ENCODE peak calls at places on chromosomes 6 and 20, in six cellular contexts. One of them, this sample, is unnamed.

GRCh38 chr20:11274137-11274536 is 600.3 kb upstream of the JAG1 start:
- DNase-seq in PC-3: peak
- DNase-seq in OCI-LY7: peak
- DNase-seq in CD4-positive, alpha-beta T cell: no peak
- DNase-seq in esophagus muscularis mucosa: no peak
- DNase-seq in transverse colon: no peak
- DNase-seq in this sample: peak

GRCh38 chr6:52642381-52642780 is 28.5 kb upstream of the TMEM14A start:
- DNase-seq in CD4-positive, alpha-beta T cell: no peak
- DNase-seq in PC-3: no peak
- DNase-seq in esophagus muscularis mucosa: no peak
- DNase-seq in OCI-LY7: no peak
- DNase-seq in transverse colon: no peak
- DNase-seq in this sample: no peak

GRCh38 chr6:137832110-137832509 is 34.9 kb upstream of the TNFAIP3 start:
- DNase-seq in transverse colon: no peak
- DNase-seq in PC-3: peak
- DNase-seq in CD4-positive, alpha-beta T cell: no peak
- DNase-seq in OCI-LY7: no peak
- DNase-seq in esophagus muscularis mucosa: no peak
- DNase-seq in this sample: peak

GRCh38 chr20:39048000-39048696 is 86.0 kb downstream of the DHX35 start:
- DNase-seq in OCI-LY7: peak
- DNase-seq in PC-3: peak
- DNase-seq in esophagus muscularis mucosa: no peak
- DNase-seq in transverse colon: peak
- DNase-seq in CD4-positive, alpha-beta T cell: peak
- DNase-seq in this sample: peak

GRCh38 chr6:161482517-161482903 is 208.6 kb upstream of the AGPAT4 start:
- DNase-seq in PC-3: no peak
- DNase-seq in CD4-positive, alpha-beta T cell: no peak
- DNase-seq in transverse colon: no peak
- DNase-seq in esophagus muscularis mucosa: no peak
- DNase-seq in OCI-LY7: no peak
- DNase-seq in this sample: no peak

GRCh38 chr6:168216741-168217140 is 102.8 kb downstream of the DACT2 start:
- DNase-seq in CD4-positive, alpha-beta T cell: no peak
- DNase-seq in transverse colon: no peak
- DNase-seq in esophagus muscularis mucosa: no peak
- DNase-seq in OCI-LY7: no peak
- DNase-seq in PC-3: no peak
- DNase-seq in this sample: no peak

GRCh38 chr6:134740473-134741192 is 209.3 kb downstream of the ALDH8A1 start:
- DNase-seq in esophagus muscularis mucosa: no peak
- DNase-seq in PC-3: no peak
- DNase-seq in CD4-positive, alpha-beta T cell: no peak
- DNase-seq in OCI-LY7: no peak
- DNase-seq in transverse colon: no peak
- DNase-seq in this sample: peak

GRCh38 chr6:38703949-38704348 is 1.0 kb upstream of the GLO1 start:
- DNase-seq in esophagus muscularis mucosa: no peak
- DNase-seq in PC-3: no peak
- DNase-seq in CD4-positive, alpha-beta T cell: no peak
- DNase-seq in OCI-LY7: no peak
- DNase-seq in transverse colon: no peak
- DNase-seq in this sample: no peak

GRCh38 chr20:38112249-38112942 is 52.7 kb downstream of the TGM2 start:
- DNase-seq in transverse colon: no peak
- DNase-seq in OCI-LY7: no peak
- DNase-seq in esophagus muscularis mucosa: peak
- DNase-seq in CD4-positive, alpha-beta T cell: no peak
- DNase-seq in PC-3: no peak
- DNase-seq in this sample: no peak

GRCh38 chr6:3789018-3789895 is 37.7 kb upstream of the PXDC1 start:
- DNase-seq in CD4-positive, alpha-beta T cell: no peak
- DNase-seq in transverse colon: no peak
- DNase-seq in OCI-LY7: no peak
- DNase-seq in PC-3: peak
- DNase-seq in esophagus muscularis mucosa: no peak
- DNase-seq in this sample: peak

GRCh38 chr20:1569417-1569861 is 11.9 kb upstream of the SIRPD start:
- DNase-seq in transverse colon: no peak
- DNase-seq in CD4-positive, alpha-beta T cell: no peak
- DNase-seq in PC-3: peak
- DNase-seq in OCI-LY7: no peak
- DNase-seq in esophagus muscularis mucosa: no peak
- DNase-seq in this sample: peak

GRCh38 chr6:155121699-155122098 is 126.6 kb downstream of the TIAM2 start:
- DNase-seq in transverse colon: no peak
- DNase-seq in PC-3: no peak
- DNase-seq in esophagus muscularis mucosa: no peak
- DNase-seq in CD4-positive, alpha-beta T cell: no peak
- DNase-seq in OCI-LY7: no peak
- DNase-seq in this sample: no peak

GRCh38 chr6:163186527-163186926 is 228.0 kb upstream of the QKI start:
- DNase-seq in esophagus muscularis mucosa: peak
- DNase-seq in OCI-LY7: no peak
- DNase-seq in PC-3: no peak
- DNase-seq in CD4-positive, alpha-beta T cell: no peak
- DNase-seq in transverse colon: no peak
- DNase-seq in this sample: no peak

GRCh38 chr20:59016795-59017492 is 2.3 kb upstream of the TUBB1 start:
- DNase-seq in esophagus muscularis mucosa: no peak
- DNase-seq in CD4-positive, alpha-beta T cell: no peak
- DNase-seq in OCI-LY7: peak
- DNase-seq in transverse colon: no peak
- DNase-seq in PC-3: peak
- DNase-seq in this sample: peak

GRCh38 chr6:79158856-79159516 is 75.5 kb downstream of the HMGN3 start:
- DNase-seq in OCI-LY7: no peak
- DNase-seq in PC-3: peak
- DNase-seq in CD4-positive, alpha-beta T cell: no peak
- DNase-seq in esophagus muscularis mucosa: no peak
- DNase-seq in transverse colon: no peak
- DNase-seq in this sample: no peak

GRCh38 chr6:125753218-125753936 is 3.9 kb downstream of the HEY2 start:
- DNase-seq in OCI-LY7: peak
- DNase-seq in esophagus muscularis mucosa: no peak
- DNase-seq in transverse colon: no peak
- DNase-seq in PC-3: peak
- DNase-seq in CD4-positive, alpha-beta T cell: no peak
- DNase-seq in this sample: no peak

GRCh38 chr6:109807881-109808280 is 116.8 kb downstream of the FIG4 start:
- DNase-seq in esophagus muscularis mucosa: no peak
- DNase-seq in CD4-positive, alpha-beta T cell: no peak
- DNase-seq in transverse colon: no peak
- DNase-seq in PC-3: no peak
- DNase-seq in OCI-LY7: no peak
- DNase-seq in this sample: no peak

GRCh38 chr6:36177166-36177565 is 19.4 kb upstream of the BRPF3 start:
- DNase-seq in PC-3: no peak
- DNase-seq in esophagus muscularis mucosa: no peak
- DNase-seq in transverse colon: no peak
- DNase-seq in CD4-positive, alpha-beta T cell: no peak
- DNase-seq in OCI-LY7: no peak
- DNase-seq in this sample: no peak

GRCh38 chr6:129432738-129433137 is 277.2 kb downstream of the ARHGAP18 start:
- DNase-seq in PC-3: peak
- DNase-seq in transverse colon: no peak
- DNase-seq in CD4-positive, alpha-beta T cell: no peak
- DNase-seq in OCI-LY7: no peak
- DNase-seq in esophagus muscularis mucosa: no peak
- DNase-seq in this sample: peak

GRCh38 chr20:5316188-5317158 is at the start of gene PROKR2:
- DNase-seq in CD4-positive, alpha-beta T cell: no peak
- DNase-seq in OCI-LY7: no peak
- DNase-seq in esophagus muscularis mucosa: peak
- DNase-seq in PC-3: no peak
- DNase-seq in transverse colon: no peak
- DNase-seq in this sample: no peak

GRCh38 chr20:37773260-37773825 is 79.5 kb downstream of the CTNNBL1 start:
- DNase-seq in transverse colon: no peak
- DNase-seq in OCI-LY7: no peak
- DNase-seq in esophagus muscularis mucosa: peak
- DNase-seq in CD4-positive, alpha-beta T cell: no peak
- DNase-seq in PC-3: no peak
- DNase-seq in this sample: no peak

GRCh38 chr20:57468523-57469417 is 56.2 kb downstream of the CTCFL start:
- DNase-seq in PC-3: no peak
- DNase-seq in esophagus muscularis mucosa: no peak
- DNase-seq in OCI-LY7: peak
- DNase-seq in transverse colon: no peak
- DNase-seq in CD4-positive, alpha-beta T cell: no peak
- DNase-seq in this sample: no peak

GRCh38 chr20:57467742-57468141 is 57.2 kb downstream of the CTCFL start:
- DNase-seq in transverse colon: no peak
- DNase-seq in PC-3: no peak
- DNase-seq in OCI-LY7: no peak
- DNase-seq in CD4-positive, alpha-beta T cell: no peak
- DNase-seq in esophagus muscularis mucosa: no peak
- DNase-seq in this sample: no peak

GRCh38 chr20:57465486-57465885 is 59.5 kb downstream of the CTCFL start:
- DNase-seq in transverse colon: no peak
- DNase-seq in CD4-positive, alpha-beta T cell: no peak
- DNase-seq in esophagus muscularis mucosa: no peak
- DNase-seq in PC-3: no peak
- DNase-seq in OCI-LY7: no peak
- DNase-seq in this sample: no peak

GRCh38 chr20:57464642-57465211 is 60.2 kb downstream of the CTCFL start:
- DNase-seq in OCI-LY7: peak
- DNase-seq in CD4-positive, alpha-beta T cell: no peak
- DNase-seq in PC-3: peak
- DNase-seq in esophagus muscularis mucosa: no peak
- DNase-seq in transverse colon: no peak
- DNase-seq in this sample: peak

GRCh38 chr20:57465943-57466342 is 59.0 kb downstream of the CTCFL start:
- DNase-seq in OCI-LY7: peak
- DNase-seq in CD4-positive, alpha-beta T cell: no peak
- DNase-seq in esophagus muscularis mucosa: no peak
- DNase-seq in PC-3: no peak
- DNase-seq in transverse colon: no peak
- DNase-seq in this sample: no peak
- TF ChIP-seq CTCF in OCI-LY7: peak
- TF ChIP-seq CTCF in CD4-positive, alpha-beta T cell: no peak
- TF ChIP-seq CTCF in esophagus muscularis mucosa: no peak
- TF ChIP-seq CTCF in PC-3: peak
- TF ChIP-seq CTCF in transverse colon: no peak
- TF ChIP-seq CTCF in this sample: no peak

DNA sequence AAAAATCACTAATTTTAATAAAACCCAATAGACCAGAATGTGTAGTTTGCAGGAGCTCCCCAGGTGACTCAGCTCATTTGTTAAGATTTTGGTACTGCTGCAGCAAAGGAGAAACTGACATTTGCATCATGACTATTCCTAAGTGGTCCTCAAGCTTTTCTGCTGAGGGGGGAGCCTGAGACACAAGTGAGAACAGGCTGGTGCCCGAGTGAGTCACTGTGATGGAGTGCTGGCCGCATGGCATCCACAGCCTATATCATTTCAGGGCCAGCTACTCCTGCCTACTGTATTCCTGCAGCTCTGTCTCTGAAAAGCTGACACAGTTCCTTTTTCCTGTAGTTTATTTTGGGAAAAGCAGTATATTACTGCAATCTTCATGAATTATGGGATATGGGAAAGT is 113.7 kb upstream of the ENPP5 start:
- DNase-seq in transverse colon: no peak
- DNase-seq in PC-3: no peak
- DNase-seq in esophagus muscularis mucosa: peak
- DNase-seq in OCI-LY7: no peak
- DNase-seq in CD4-positive, alpha-beta T cell: no peak
- DNase-seq in this sample: no peak
- H3K27ac ChIP-seq in transverse colon: no peak
- H3K27ac ChIP-seq in PC-3: no peak
- H3K27ac ChIP-seq in esophagus muscularis mucosa: no peak
- H3K27ac ChIP-seq in OCI-LY7: no peak
- H3K27ac ChIP-seq in CD4-positive, alpha-beta T cell: no peak
- H3K27ac ChIP-seq in this sample: no peak

DNA sequence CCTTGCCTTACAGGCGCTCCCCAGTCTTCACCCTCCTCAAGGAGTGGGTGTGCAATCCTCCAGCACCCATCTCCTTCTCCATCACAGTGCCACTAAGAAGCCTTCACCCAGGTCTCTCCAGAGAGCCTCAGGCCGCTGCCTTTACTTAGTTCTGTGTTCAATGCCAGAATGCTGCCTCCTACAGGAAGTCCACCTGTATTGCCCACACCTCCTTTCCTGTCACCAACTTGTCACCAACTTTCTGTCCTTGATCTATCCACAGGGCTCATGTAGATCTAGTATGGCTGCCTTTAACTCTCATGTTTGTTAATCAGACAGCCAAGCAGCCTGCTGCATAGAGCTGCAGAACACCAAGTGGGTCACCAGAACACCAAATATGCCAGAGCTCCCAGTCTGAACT is 546 bp upstream of the LST1 start:
- DNase-seq in PC-3: peak
- DNase-seq in CD4-positive, alpha-beta T cell: peak
- DNase-seq in transverse colon: no peak
- DNase-seq in OCI-LY7: peak
- DNase-seq in esophagus muscularis mucosa: no peak
- DNase-seq in this sample: no peak
- TF ChIP-seq CTCF in PC-3: peak
- TF ChIP-seq CTCF in CD4-positive, alpha-beta T cell: peak
- TF ChIP-seq CTCF in transverse colon: no peak
- TF ChIP-seq CTCF in OCI-LY7: peak
- TF ChIP-seq CTCF in esophagus muscularis mucosa: no peak
- TF ChIP-seq CTCF in this sample: no peak

GRCh38 chr6:139108378-139108777 is 26.5 kb upstream of the HECA start:
- DNase-seq in esophagus muscularis mucosa: no peak
- DNase-seq in transverse colon: no peak
- DNase-seq in CD4-positive, alpha-beta T cell: no peak
- DNase-seq in PC-3: no peak
- DNase-seq in OCI-LY7: no peak
- DNase-seq in this sample: no peak

GRCh38 chr6:139109558-139109957 is 25.3 kb upstream of the HECA start:
- DNase-seq in transverse colon: no peak
- DNase-seq in PC-3: peak
- DNase-seq in OCI-LY7: peak
- DNase-seq in esophagus muscularis mucosa: no peak
- DNase-seq in CD4-positive, alpha-beta T cell: peak
- DNase-seq in this sample: no peak

GRCh38 chr6:139112561-139112960 is 22.3 kb upstream of the HECA start:
- DNase-seq in CD4-positive, alpha-beta T cell: no peak
- DNase-seq in PC-3: peak
- DNase-seq in transverse colon: no peak
- DNase-seq in esophagus muscularis mucosa: no peak
- DNase-seq in OCI-LY7: no peak
- DNase-seq in this sample: peak

GRCh38 chr6:139114741-139115140 is 20.1 kb upstream of the HECA start:
- DNase-seq in PC-3: no peak
- DNase-seq in OCI-LY7: peak
- DNase-seq in CD4-positive, alpha-beta T cell: no peak
- DNase-seq in esophagus muscularis mucosa: no peak
- DNase-seq in transverse colon: no peak
- DNase-seq in this sample: no peak

DNA sequence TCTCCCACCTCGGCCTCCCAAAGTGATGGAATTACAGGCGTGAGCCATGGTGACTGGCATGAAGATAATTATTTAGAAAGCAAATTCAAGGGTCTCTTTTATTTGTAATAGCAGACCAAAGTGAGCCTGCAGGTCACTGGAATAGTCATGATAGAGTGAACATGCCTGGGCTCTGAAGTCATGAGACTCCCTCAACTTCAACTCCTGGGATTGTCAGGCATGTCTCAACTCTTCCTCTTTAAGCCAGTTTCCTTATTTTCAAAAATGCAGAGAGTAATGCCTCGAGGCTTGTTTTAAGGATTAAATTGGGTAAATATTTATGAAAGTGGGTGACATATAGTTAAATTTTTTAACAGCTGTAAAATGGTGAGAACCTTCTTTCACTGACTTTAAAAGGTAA is 22.7 kb upstream of the HECA start:
- DNase-seq in PC-3: no peak
- DNase-seq in transverse colon: no peak
- DNase-seq in CD4-positive, alpha-beta T cell: no peak
- DNase-seq in esophagus muscularis mucosa: no peak
- DNase-seq in OCI-LY7: no peak
- DNase-seq in this sample: peak
- H3K27ac ChIP-seq in PC-3: no peak
- H3K27ac ChIP-seq in transverse colon: no peak
- H3K27ac ChIP-seq in CD4-positive, alpha-beta T cell: peak
- H3K27ac ChIP-seq in esophagus muscularis mucosa: no peak
- H3K27ac ChIP-seq in OCI-LY7: no peak
- H3K27ac ChIP-seq in this sample: no peak